ENCODE peak calls at places on chromosomes 13 and 19, in six cellular contexts. K is stimulated activated CD4-positive, alpha-beta T cell treated with anti-CD3 and anti-CD28 coated beads, Interleukin-1b, Interleukin-23, amount 100 ng/mL, for 24 hours; Q is RPMI7951; R is fibroblast of mammary gland; U is NCI-H1930; M is PC-9. S is an unnamed sample.

GRCh38 chr13:114173753-114174152 is 5.3 kb upstream of the CFAP97D2 start:
- DNase-seq in U (no peak), Q (peak), M (no peak), R (peak), K (no peak), S (no peak)

GRCh38 chr13:108214511-108215383 is 589 bp downstream of the LIG4 start:
- DNase-seq in M (no peak), U (peak), Q (no peak), R (no peak), K (no peak), S (no peak)

GRCh38 chr19:45187421-45188100 is 9.0 kb downstream of the BLOC1S3 start:
- DNase-seq in M (no peak), U (peak), R (no peak), Q (no peak), K (no peak), S (no peak)

GRCh38 chr19:18117692-18118378 is 20.3 kb downstream of the MAST3 start:
- DNase-seq in M (peak), R (peak), U (peak), K (peak), Q (peak), S (peak)

GRCh38 chr19:32313866-32314265 is 31.5 kb upstream of the ZNF507 start:
- DNase-seq in R (no peak), U (no peak), Q (no peak), K (no peak), M (no peak), S (peak)

GRCh38 chr19:47124937-47125668 is 5.5 kb upstream of the SAE1 start:
- DNase-seq in U (peak), M (peak), Q (peak), R (peak), K (no peak), S (peak)

GRCh38 chr19:48363500-48363809 is 285 bp downstream of the TMEM143 start:
- DNase-seq in M (no peak), R (peak), Q (no peak), U (no peak), K (peak), S (no peak)

GRCh38 chr19:35013820-35014754 is 14.0 kb downstream of the GRAMD1A start:
- DNase-seq in R (no peak), M (no peak), K (no peak), Q (no peak), U (no peak), S (no peak)

GRCh38 chr13:32229443-32229842 is 85.7 kb downstream of the ZAR1L start:
- DNase-seq in Q (no peak), K (no peak), M (no peak), R (no peak), U (no peak), S (no peak)

GRCh38 chr19:33528404-33528803 is 6.8 kb upstream of the PEPD start:
- DNase-seq in M (no peak), U (no peak), K (no peak), Q (no peak), R (no peak), S (no peak)

GRCh38 chr13:113536461-113537110 is 46.1 kb upstream of the DCUN1D2 start:
- DNase-seq in M (no peak), R (no peak), K (no peak), Q (no peak), U (no peak), S (no peak)

GRCh38 chr19:42606660-42607351 is 12.1 kb upstream of the CEACAM8 start:
- DNase-seq in R (peak), K (peak), Q (peak), U (peak), M (no peak), S (peak)

GRCh38 chr13:110351636-110352420 is 44.7 kb downstream of the COL4A2 start:
- DNase-seq in M (no peak), R (no peak), U (no peak), Q (no peak), K (no peak), S (no peak)

GRCh38 chr19:29404951-29405727 is 120.7 kb upstream of the VSTM2B start:
- DNase-seq in R (no peak), U (no peak), M (peak), Q (peak), K (no peak), S (no peak)

GRCh38 chr19:40445945-40446784 is 2.0 kb upstream of the SERTAD3 start:
- DNase-seq in Q (no peak), U (no peak), M (no peak), K (no peak), R (peak), S (no peak)

GRCh38 chr19:5000120-5000611 is 31.3 kb downstream of the KDM4B start:
- DNase-seq in M (no peak), R (no peak), Q (no peak), K (no peak), U (no peak), S (no peak)

GRCh38 chr13:100035936-100036335 is 53.0 kb upstream of the PCCA start:
- DNase-seq in K (no peak), R (no peak), M (no peak), U (no peak), Q (no peak), S (no peak)

GRCh38 chr19:15551183-15552004 is 43.1 kb downstream of the CYP4F22 start:
- DNase-seq in M (peak), R (peak), K (peak), U (no peak), Q (peak), S (no peak)

GRCh38 chr19:1248454-1249297 is at the start of gene MIDN:
- DNase-seq in M (peak), K (peak), U (peak), R (peak), Q (peak), S (peak)

GRCh38 chr13:20441879-20442278 is 83.8 kb downstream of the CRYL1 start:
- DNase-seq in U (no peak), M (peak), Q (peak), K (no peak), R (peak), S (peak)

GRCh38 chr13:109945206-109945960 is 159.0 kb upstream of the IRS2 start:
- DNase-seq in K (no peak), R (peak), U (no peak), M (peak), Q (peak), S (peak)

GRCh38 chr13:44411841-44412240 is 38.2 kb downstream of the SERP2 start:
- DNase-seq in U (no peak), R (no peak), M (no peak), K (no peak), Q (no peak), S (no peak)